ENCODE peak calls at places on chromosomes 3 and 15, in ten cellular contexts. Z is naive thymus-derived CD4-positive, alpha-beta T cell; N is lower lobe of right lung; H is sciatic nerve; Y is stimulated activated naive CD8-positive, alpha-beta T cell treated with anti-CD3 and anti-CD28 coated beads, Interleukin-15, Interleukin-2, amounts not matched to agents 100 U/mL and 50 U/mL, for 24 hours; R is activated CD8-positive, alpha-beta memory T cell treated with anti-CD3 and anti-CD28 coated beads, Interleukin-2, amount 10 ng/mL, durations not matched to agents 7 days and 5 days; M is heart left ventricle; G is effector memory CD8-positive, alpha-beta T cell; F is natural killer cell; J is HCT116. O is an unnamed sample.

GRCh38 chr3:59769132-59769531 is 719.3 kb upstream of the CFAP20DC start:
- ATAC-seq in Z (no peak), N (no peak), H (no peak), Y (no peak), R (no peak), M (no peak), G (no peak), F (no peak), J (no peak), O (no peak)

GRCh38 chr15:73802336-73803105 is 49.4 kb upstream of the INSYN1 start:
- ATAC-seq in Z (no peak), N (no peak), H (no peak), Y (no peak), R (no peak), M (peak), G (no peak), F (no peak), J (no peak), O (no peak)

GRCh38 chr3:194976049-194976451 is 290.4 kb downstream of the FAM43A start:
- ATAC-seq in Z (no peak), N (peak), H (no peak), Y (no peak), R (no peak), M (no peak), G (no peak), F (no peak), J (no peak), O (no peak)

GRCh38 chr3:187958432-187959003 is 195.4 kb upstream of the LPP start:
- ATAC-seq in Z (peak), N (no peak), H (no peak), Y (peak), R (peak), M (no peak), G (peak), F (peak), J (no peak), O (peak)

GRCh38 chr3:196754215-196754937 is 14.7 kb downstream of the PAK2 start:
- ATAC-seq in Z (no peak), N (no peak), H (no peak), Y (no peak), R (no peak), M (no peak), G (no peak), F (peak), J (no peak), O (no peak)

GRCh38 chr3:64150527-64151238 is 74.6 kb downstream of the PRICKLE2 start:
- ATAC-seq in Z (no peak), N (peak), H (peak), Y (no peak), R (no peak), M (peak), G (no peak), F (no peak), J (no peak), O (no peak)

GRCh38 chr15:66070220-66070934 is 183.2 kb downstream of the MEGF11 start:
- ATAC-seq in Z (no peak), N (no peak), H (no peak), Y (no peak), R (no peak), M (no peak), G (no peak), F (no peak), J (no peak), O (no peak)

GRCh38 chr3:74651239-74651638 is 36.8 kb upstream of the CNTN3 start:
- ATAC-seq in Z (no peak), N (no peak), H (no peak), Y (no peak), R (no peak), M (peak), G (no peak), F (no peak), J (no peak), O (no peak)

GRCh38 chr3:127043041-127043641 is 60.2 kb downstream of the PLXNA1 start:
- ATAC-seq in Z (no peak), N (peak), H (peak), Y (no peak), R (no peak), M (no peak), G (no peak), F (no peak), J (peak), O (no peak)

GRCh38 chr3:184344579-184345350 is 7.4 kb downstream of the FAM131A start:
- ATAC-seq in Z (no peak), N (no peak), H (no peak), Y (no peak), R (no peak), M (peak), G (no peak), F (no peak), J (no peak), O (no peak)

GRCh38 chr3:23761440-23761896 is 44.3 kb upstream of the UBE2E1 start:
- ATAC-seq in Z (peak), N (peak), H (no peak), Y (peak), R (peak), M (peak), G (peak), F (no peak), J (peak), O (peak)

GRCh38 chr3:172065967-172066762 is 26.8 kb downstream of the FNDC3B start:
- ATAC-seq in Z (no peak), N (no peak), H (no peak), Y (no peak), R (no peak), M (peak), G (no peak), F (no peak), J (no peak), O (no peak)

GRCh38 chr3:15185404-15185803 is 20.6 kb upstream of the CAPN7 start:
- ATAC-seq in Z (no peak), N (no peak), H (no peak), Y (no peak), R (no peak), M (no peak), G (no peak), F (no peak), J (no peak), O (no peak)

GRCh38 chr3:123694377-123695147 is 109.7 kb upstream of the HACD2 start:
- ATAC-seq in Z (no peak), N (no peak), H (no peak), Y (no peak), R (no peak), M (no peak), G (no peak), F (no peak), J (no peak), O (no peak)

GRCh38 chr3:50504681-50505080 is 1.2 kb upstream of the CACNA2D2 start:
- ATAC-seq in Z (no peak), N (no peak), H (no peak), Y (no peak), R (no peak), M (no peak), G (no peak), F (no peak), J (no peak), O (no peak)

GRCh38 chr3:119562307-119562961 is 3.0 kb upstream of the CD80 start:
- ATAC-seq in Z (peak), N (peak), H (no peak), Y (peak), R (peak), M (peak), G (peak), F (peak), J (no peak), O (peak)

GRCh38 chr3:179958143-179958542 is 78.6 kb downstream of the PEX5L start:
- ATAC-seq in Z (no peak), N (no peak), H (no peak), Y (no peak), R (no peak), M (no peak), G (no peak), F (no peak), J (no peak), O (no peak)

O was measured in activated T-helper 17 cell treated with anti-CD3 and anti-CD28 coated beads, Interleukin-2, amount 50 U/mL, for 72 hours.